ENCODE peak calls at places on chromosomes 3 and 15, in six cellular contexts. One of them, this sample, is unnamed.

GRCh38 chr15:95972136-95972553 is 358.4 kb upstream of the NR2F2 start:
- DNase-seq in esophagus squamous epithelium: no peak
- DNase-seq in kidney: no peak
- DNase-seq in heart right ventricle: no peak
- DNase-seq in colonic mucosa: no peak
- DNase-seq in left ventricle myocardium inferior: no peak
- DNase-seq in this sample: no peak

GRCh38 chr3:178443634-178444033 is 92.6 kb upstream of the KCNMB2 start:
- DNase-seq in esophagus squamous epithelium: no peak
- DNase-seq in left ventricle myocardium inferior: no peak
- DNase-seq in colonic mucosa: no peak
- DNase-seq in kidney: no peak
- DNase-seq in heart right ventricle: no peak
- DNase-seq in this sample: no peak

GRCh38 chr3:102791641-102792589 is 357.1 kb downstream of the ZPLD1 start:
- DNase-seq in esophagus squamous epithelium: no peak
- DNase-seq in kidney: no peak
- DNase-seq in left ventricle myocardium inferior: no peak
- DNase-seq in heart right ventricle: no peak
- DNase-seq in colonic mucosa: no peak
- DNase-seq in this sample: no peak

GRCh38 chr3:106635271-106635670 is 742.0 kb upstream of the CCDC54 start:
- DNase-seq in kidney: no peak
- DNase-seq in colonic mucosa: no peak
- DNase-seq in left ventricle myocardium inferior: no peak
- DNase-seq in heart right ventricle: no peak
- DNase-seq in esophagus squamous epithelium: no peak
- DNase-seq in this sample: no peak

GRCh38 chr15:74441248-74441939 is 7.6 kb upstream of the SEMA7A start:
- DNase-seq in esophagus squamous epithelium: no peak
- DNase-seq in colonic mucosa: no peak
- DNase-seq in left ventricle myocardium inferior: no peak
- DNase-seq in heart right ventricle: no peak
- DNase-seq in kidney: no peak
- DNase-seq in this sample: no peak

GRCh38 chr3:194470615-194471014 is 16.2 kb downstream of the ATP13A3 start:
- DNase-seq in heart right ventricle: no peak
- DNase-seq in colonic mucosa: no peak
- DNase-seq in left ventricle myocardium inferior: no peak
- DNase-seq in kidney: no peak
- DNase-seq in esophagus squamous epithelium: no peak
- DNase-seq in this sample: no peak

GRCh38 chr3:169822983-169823382 is 10.3 kb upstream of the LRRC34 start:
- DNase-seq in heart right ventricle: no peak
- DNase-seq in esophagus squamous epithelium: no peak
- DNase-seq in colonic mucosa: no peak
- DNase-seq in left ventricle myocardium inferior: no peak
- DNase-seq in kidney: no peak
- DNase-seq in this sample: no peak

GRCh38 chr3:141557961-141558706 is 71.3 kb downstream of the RASA2 start:
- DNase-seq in kidney: no peak
- DNase-seq in esophagus squamous epithelium: no peak
- DNase-seq in left ventricle myocardium inferior: no peak
- DNase-seq in heart right ventricle: no peak
- DNase-seq in colonic mucosa: no peak
- DNase-seq in this sample: no peak

GRCh38 chr15:31291048-31291578 is 35.5 kb upstream of the KLF13 start:
- DNase-seq in left ventricle myocardium inferior: no peak
- DNase-seq in kidney: no peak
- DNase-seq in colonic mucosa: no peak
- DNase-seq in esophagus squamous epithelium: no peak
- DNase-seq in heart right ventricle: no peak
- DNase-seq in this sample: no peak

GRCh38 chr15:39774688-39775267 is 7.9 kb downstream of the FSIP1 start:
- DNase-seq in heart right ventricle: no peak
- DNase-seq in colonic mucosa: no peak
- DNase-seq in left ventricle myocardium inferior: no peak
- DNase-seq in kidney: no peak
- DNase-seq in esophagus squamous epithelium: no peak
- DNase-seq in this sample: peak

GRCh38 chr3:120202363-120202762 is 82.7 kb downstream of the GPR156 start:
- DNase-seq in heart right ventricle: no peak
- DNase-seq in kidney: no peak
- DNase-seq in colonic mucosa: no peak
- DNase-seq in left ventricle myocardium inferior: no peak
- DNase-seq in esophagus squamous epithelium: no peak
- DNase-seq in this sample: no peak

GRCh38 chr3:42732829-42733459 is 30.3 kb upstream of the HHATL start:
- DNase-seq in colonic mucosa: no peak
- DNase-seq in left ventricle myocardium inferior: no peak
- DNase-seq in kidney: no peak
- DNase-seq in heart right ventricle: no peak
- DNase-seq in esophagus squamous epithelium: no peak
- DNase-seq in this sample: no peak

GRCh38 chr3:59555593-59556315 is 505.9 kb upstream of the CFAP20DC start:
- DNase-seq in left ventricle myocardium inferior: no peak
- DNase-seq in heart right ventricle: no peak
- DNase-seq in esophagus squamous epithelium: no peak
- DNase-seq in colonic mucosa: no peak
- DNase-seq in kidney: no peak
- DNase-seq in this sample: no peak

GRCh38 chr3:59563072-59563605 is 513.3 kb upstream of the CFAP20DC start:
- DNase-seq in kidney: no peak
- DNase-seq in left ventricle myocardium inferior: no peak
- DNase-seq in esophagus squamous epithelium: no peak
- DNase-seq in colonic mucosa: no peak
- DNase-seq in heart right ventricle: no peak
- DNase-seq in this sample: no peak

GRCh38 chr3:59563966-59564365 is 514.1 kb upstream of the CFAP20DC start:
- DNase-seq in kidney: no peak
- DNase-seq in heart right ventricle: no peak
- DNase-seq in left ventricle myocardium inferior: no peak
- DNase-seq in colonic mucosa: no peak
- DNase-seq in esophagus squamous epithelium: no peak
- DNase-seq in this sample: no peak

GRCh38 chr3:59559721-59560514 is 510.1 kb upstream of the CFAP20DC start:
- DNase-seq in heart right ventricle: no peak
- DNase-seq in colonic mucosa: no peak
- DNase-seq in kidney: no peak
- DNase-seq in left ventricle myocardium inferior: no peak
- DNase-seq in esophagus squamous epithelium: no peak
- DNase-seq in this sample: no peak

DNA sequence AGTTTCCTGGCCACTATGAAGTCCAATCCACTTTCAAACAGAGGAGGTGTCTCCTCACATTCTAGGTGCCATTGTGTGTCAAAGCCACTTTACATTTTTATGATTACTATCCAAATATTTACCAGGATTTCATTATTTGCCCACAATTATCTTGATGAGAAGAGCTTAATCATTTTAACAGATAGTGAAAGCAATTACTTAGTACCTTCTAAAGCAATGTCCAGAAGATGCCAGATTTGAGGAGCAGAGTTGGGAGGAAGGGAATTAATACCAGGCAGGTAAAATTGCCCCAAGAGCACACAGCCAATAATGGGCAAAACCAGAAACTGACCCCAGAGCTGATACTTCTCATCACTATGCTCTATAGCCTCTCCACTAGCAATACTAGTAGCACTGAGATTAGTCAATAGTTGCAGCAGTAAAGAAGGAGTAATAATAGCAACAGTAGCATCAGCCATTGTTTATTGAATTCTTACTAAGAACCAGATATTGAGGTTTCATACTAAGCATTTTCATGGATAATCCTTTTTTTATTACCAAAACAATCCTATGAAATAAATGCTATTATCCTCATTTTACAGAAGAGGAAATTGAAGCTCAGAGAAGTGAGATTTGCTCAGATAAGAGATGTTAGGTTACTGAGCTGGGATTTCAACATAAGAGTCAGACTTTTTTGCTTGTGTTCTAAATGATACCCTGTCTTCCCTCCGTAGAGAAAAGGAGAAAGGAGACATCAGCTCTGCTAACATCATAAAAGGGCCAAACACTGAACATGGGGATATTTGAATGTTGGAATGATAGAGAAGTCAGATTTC is 509.3 kb upstream of the CFAP20DC start:
- DNase-seq in left ventricle myocardium inferior: no peak
- DNase-seq in heart right ventricle: no peak
- DNase-seq in esophagus squamous epithelium: no peak
- DNase-seq in colonic mucosa: no peak
- DNase-seq in kidney: no peak
- DNase-seq in this sample: no peak
- TF ChIP-seq CTCF in left ventricle myocardium inferior: no peak
- TF ChIP-seq CTCF in heart right ventricle: no peak
- TF ChIP-seq CTCF in esophagus squamous epithelium: no peak
- TF ChIP-seq CTCF in colonic mucosa: no peak
- TF ChIP-seq CTCF in kidney: no peak
- TF ChIP-seq CTCF in this sample: no peak

DNA sequence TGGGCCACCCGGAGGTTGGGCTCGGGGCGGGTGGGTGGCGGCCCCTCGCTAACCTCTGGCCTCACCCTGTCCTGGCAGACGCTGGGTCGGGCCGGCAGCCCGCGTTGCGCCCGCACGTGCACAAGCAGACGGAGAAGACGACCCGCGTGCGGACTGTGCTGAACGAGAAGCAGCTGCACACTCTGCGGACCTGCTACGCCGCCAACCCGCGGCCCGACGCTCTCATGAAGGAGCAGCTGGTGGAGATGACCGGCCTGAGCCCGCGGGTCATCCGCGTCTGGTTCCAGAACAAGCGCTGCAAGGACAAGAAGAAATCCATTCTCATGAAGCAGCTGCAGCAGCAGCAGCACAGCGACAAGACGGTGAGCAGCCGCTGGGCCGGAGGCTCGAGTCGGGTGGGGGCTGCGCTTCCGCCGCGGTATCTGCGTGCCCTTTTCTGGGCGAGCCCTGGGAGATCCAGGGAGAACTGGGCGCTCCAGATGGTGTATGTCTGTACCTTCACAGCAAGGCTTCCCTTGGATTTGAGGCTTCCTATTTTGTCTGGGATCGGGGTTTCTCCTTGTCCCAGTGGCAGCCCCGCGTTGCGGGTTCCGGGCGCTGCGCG is 3.7 kb downstream of the ISL2 start:
- DNase-seq in left ventricle myocardium inferior: no peak
- DNase-seq in esophagus squamous epithelium: no peak
- DNase-seq in colonic mucosa: no peak
- DNase-seq in kidney: peak
- DNase-seq in heart right ventricle: no peak
- DNase-seq in this sample: no peak
- H3K27ac ChIP-seq in left ventricle myocardium inferior: no peak
- H3K27ac ChIP-seq in esophagus squamous epithelium: peak
- H3K27ac ChIP-seq in colonic mucosa: no peak
- H3K27ac ChIP-seq in kidney: no peak
- H3K27ac ChIP-seq in heart right ventricle: no peak
- H3K27ac ChIP-seq in this sample: no peak

GRCh38 chr3:20125912-20126311 is 60.1 kb downstream of the SGO1 start:
- DNase-seq in left ventricle myocardium inferior: no peak
- DNase-seq in heart right ventricle: no peak
- DNase-seq in kidney: no peak
- DNase-seq in colonic mucosa: no peak
- DNase-seq in esophagus squamous epithelium: no peak
- DNase-seq in this sample: no peak

GRCh38 chr3:20125289-20125688 is 60.7 kb downstream of the SGO1 start:
- DNase-seq in kidney: no peak
- DNase-seq in colonic mucosa: no peak
- DNase-seq in heart right ventricle: no peak
- DNase-seq in esophagus squamous epithelium: no peak
- DNase-seq in left ventricle myocardium inferior: no peak
- DNase-seq in this sample: no peak

GRCh38 chr3:20128378-20128777 is 57.6 kb downstream of the SGO1 start:
- DNase-seq in kidney: no peak
- DNase-seq in heart right ventricle: peak
- DNase-seq in colonic mucosa: no peak
- DNase-seq in left ventricle myocardium inferior: no peak
- DNase-seq in esophagus squamous epithelium: no peak
- DNase-seq in this sample: no peak

DNA sequence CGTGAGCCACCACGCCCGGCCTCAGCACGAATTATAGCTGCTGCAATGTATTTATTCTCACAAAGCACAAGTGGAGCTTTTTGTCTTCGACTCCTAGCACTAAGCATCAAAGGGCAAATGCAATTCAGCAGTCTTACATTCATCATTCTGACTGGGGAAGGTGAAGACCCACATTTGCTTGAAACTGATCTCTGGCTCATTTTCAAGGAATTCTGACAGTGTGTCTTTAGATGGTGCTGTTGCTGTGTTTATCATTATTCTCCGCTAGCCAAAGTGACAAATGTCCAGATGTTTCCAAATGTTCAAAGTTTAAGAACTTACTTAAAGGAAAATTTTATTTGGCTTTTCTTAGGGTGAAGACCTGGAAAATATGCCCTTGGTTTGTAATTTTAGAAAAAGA is 55.9 kb downstream of the SGO1 start:
- DNase-seq in esophagus squamous epithelium: no peak
- DNase-seq in heart right ventricle: no peak
- DNase-seq in left ventricle myocardium inferior: no peak
- DNase-seq in kidney: no peak
- DNase-seq in colonic mucosa: no peak
- DNase-seq in this sample: no peak
- TF ChIP-seq CTCF in esophagus squamous epithelium: no peak
- TF ChIP-seq CTCF in heart right ventricle: no peak
- TF ChIP-seq CTCF in left ventricle myocardium inferior: peak
- TF ChIP-seq CTCF in kidney: no peak
- TF ChIP-seq CTCF in colonic mucosa: no peak
- TF ChIP-seq CTCF in this sample: no peak

DNA sequence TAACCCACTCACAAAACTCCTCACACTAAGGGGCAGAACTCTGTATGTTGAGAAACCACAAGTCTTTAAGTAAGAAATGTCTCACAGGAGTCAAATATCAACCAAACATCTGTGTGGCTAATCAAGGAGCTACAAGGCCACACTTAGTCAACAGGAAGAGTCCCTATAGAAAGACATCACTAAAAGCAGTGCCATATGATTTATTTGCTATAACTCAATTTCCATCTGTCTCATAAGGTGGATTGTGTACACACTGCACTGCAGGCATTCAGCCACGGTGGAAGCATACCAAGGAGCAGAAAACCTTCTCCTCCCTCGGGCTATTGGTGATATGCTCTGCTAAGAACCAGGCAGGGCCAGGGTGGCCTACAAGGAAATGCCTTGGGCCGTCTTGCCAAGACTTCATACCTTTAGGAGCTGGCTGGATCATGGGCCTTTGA is 197.6 kb upstream of the CFAP20DC start:
- DNase-seq in heart right ventricle: no peak
- DNase-seq in left ventricle myocardium inferior: no peak
- DNase-seq in esophagus squamous epithelium: no peak
- DNase-seq in colonic mucosa: no peak
- DNase-seq in kidney: peak
- DNase-seq in this sample: no peak
- H3K27ac ChIP-seq in heart right ventricle: no peak
- H3K27ac ChIP-seq in left ventricle myocardium inferior: no peak
- H3K27ac ChIP-seq in esophagus squamous epithelium: no peak
- H3K27ac ChIP-seq in colonic mucosa: no peak
- H3K27ac ChIP-seq in kidney: no peak
- H3K27ac ChIP-seq in this sample: no peak